ENCODE peak calls at places on chromosomes 11 and 22, in nine cellular contexts. One of them, this sample, is unnamed.

GRCh38 chr22:27991586-27992293 is 72.7 kb upstream of the PITPNB start:
- DNase-seq in astrocyte of the cerebellum: no peak
- DNase-seq in NCI-H526 treated with DMSO at 0.1 percent for 48 hours: no peak
- DNase-seq in stimulated activated CD4-positive, alpha-beta T cell treated with anti-CD3 and anti-CD28 coated beads, Interleukin-4, amount 100 ng/mL, for 1 hour: no peak
- DNase-seq in COR-L47: no peak
- DNase-seq in HuH-7.5: no peak
- DNase-seq in NCI-H345: no peak
- DNase-seq in GM06990: peak
- DNase-seq in fibroblast of the conjunctiva: no peak
- DNase-seq in this sample: no peak

GRCh38 chr11:117072517-117073218 is 25.6 kb downstream of the SIK3 start:
- DNase-seq in GM06990: no peak
- DNase-seq in astrocyte of the cerebellum: peak
- DNase-seq in NCI-H526 treated with DMSO at 0.1 percent for 48 hours: no peak
- DNase-seq in fibroblast of the conjunctiva: peak
- DNase-seq in NCI-H345: no peak
- DNase-seq in HuH-7.5: no peak
- DNase-seq in stimulated activated CD4-positive, alpha-beta T cell treated with anti-CD3 and anti-CD28 coated beads, Interleukin-4, amount 100 ng/mL, for 1 hour: no peak
- DNase-seq in COR-L47: no peak
- DNase-seq in this sample: peak

GRCh38 chr11:117875397-117876048 is 935 bp downstream of the FXYD6 start:
- DNase-seq in GM06990: no peak
- DNase-seq in fibroblast of the conjunctiva: no peak
- DNase-seq in HuH-7.5: no peak
- DNase-seq in stimulated activated CD4-positive, alpha-beta T cell treated with anti-CD3 and anti-CD28 coated beads, Interleukin-4, amount 100 ng/mL, for 1 hour: peak
- DNase-seq in astrocyte of the cerebellum: no peak
- DNase-seq in NCI-H526 treated with DMSO at 0.1 percent for 48 hours: peak
- DNase-seq in NCI-H345: peak
- DNase-seq in COR-L47: peak
- DNase-seq in this sample: no peak

GRCh38 chr11:121105063-121105480 is 4.0 kb downstream of the TECTA start:
- DNase-seq in GM06990: no peak
- DNase-seq in COR-L47: no peak
- DNase-seq in stimulated activated CD4-positive, alpha-beta T cell treated with anti-CD3 and anti-CD28 coated beads, Interleukin-4, amount 100 ng/mL, for 1 hour: no peak
- DNase-seq in NCI-H345: no peak
- DNase-seq in astrocyte of the cerebellum: no peak
- DNase-seq in NCI-H526 treated with DMSO at 0.1 percent for 48 hours: no peak
- DNase-seq in HuH-7.5: no peak
- DNase-seq in fibroblast of the conjunctiva: no peak
- DNase-seq in this sample: no peak

GRCh38 chr11:10122337-10123197 is 171.5 kb downstream of the SBF2 start:
- DNase-seq in fibroblast of the conjunctiva: no peak
- DNase-seq in GM06990: no peak
- DNase-seq in astrocyte of the cerebellum: peak
- DNase-seq in COR-L47: no peak
- DNase-seq in NCI-H345: no peak
- DNase-seq in NCI-H526 treated with DMSO at 0.1 percent for 48 hours: no peak
- DNase-seq in stimulated activated CD4-positive, alpha-beta T cell treated with anti-CD3 and anti-CD28 coated beads, Interleukin-4, amount 100 ng/mL, for 1 hour: no peak
- DNase-seq in HuH-7.5: no peak
- DNase-seq in this sample: no peak

GRCh38 chr22:35838849-35839646 is 121.4 kb downstream of the APOL5 start:
- DNase-seq in COR-L47: peak
- DNase-seq in fibroblast of the conjunctiva: peak
- DNase-seq in astrocyte of the cerebellum: peak
- DNase-seq in stimulated activated CD4-positive, alpha-beta T cell treated with anti-CD3 and anti-CD28 coated beads, Interleukin-4, amount 100 ng/mL, for 1 hour: no peak
- DNase-seq in GM06990: no peak
- DNase-seq in NCI-H526 treated with DMSO at 0.1 percent for 48 hours: no peak
- DNase-seq in NCI-H345: peak
- DNase-seq in HuH-7.5: no peak
- DNase-seq in this sample: peak

GRCh38 chr11:123682976-123683375 is 28.6 kb upstream of the SCN3B start:
- DNase-seq in astrocyte of the cerebellum: no peak
- DNase-seq in GM06990: no peak
- DNase-seq in fibroblast of the conjunctiva: no peak
- DNase-seq in HuH-7.5: no peak
- DNase-seq in COR-L47: no peak
- DNase-seq in NCI-H345: no peak
- DNase-seq in stimulated activated CD4-positive, alpha-beta T cell treated with anti-CD3 and anti-CD28 coated beads, Interleukin-4, amount 100 ng/mL, for 1 hour: no peak
- DNase-seq in NCI-H526 treated with DMSO at 0.1 percent for 48 hours: peak
- DNase-seq in this sample: no peak

GRCh38 chr11:73308963-73309960 is 1.2 kb downstream of the ARHGEF17 start:
- DNase-seq in NCI-H345: no peak
- DNase-seq in stimulated activated CD4-positive, alpha-beta T cell treated with anti-CD3 and anti-CD28 coated beads, Interleukin-4, amount 100 ng/mL, for 1 hour: no peak
- DNase-seq in fibroblast of the conjunctiva: peak
- DNase-seq in GM06990: no peak
- DNase-seq in COR-L47: no peak
- DNase-seq in astrocyte of the cerebellum: peak
- DNase-seq in NCI-H526 treated with DMSO at 0.1 percent for 48 hours: peak
- DNase-seq in HuH-7.5: peak
- DNase-seq in this sample: peak

GRCh38 chr11:116661056-116661455 is 111.7 kb downstream of the BUD13 start:
- DNase-seq in NCI-H526 treated with DMSO at 0.1 percent for 48 hours: no peak
- DNase-seq in stimulated activated CD4-positive, alpha-beta T cell treated with anti-CD3 and anti-CD28 coated beads, Interleukin-4, amount 100 ng/mL, for 1 hour: no peak
- DNase-seq in GM06990: no peak
- DNase-seq in astrocyte of the cerebellum: no peak
- DNase-seq in COR-L47: no peak
- DNase-seq in HuH-7.5: no peak
- DNase-seq in fibroblast of the conjunctiva: no peak
- DNase-seq in NCI-H345: no peak
- DNase-seq in this sample: peak

GRCh38 chr11:75492181-75492820 is 33.4 kb downstream of the GDPD5 start:
- DNase-seq in COR-L47: no peak
- DNase-seq in GM06990: peak
- DNase-seq in astrocyte of the cerebellum: no peak
- DNase-seq in HuH-7.5: no peak
- DNase-seq in NCI-H526 treated with DMSO at 0.1 percent for 48 hours: no peak
- DNase-seq in fibroblast of the conjunctiva: no peak
- DNase-seq in NCI-H345: no peak
- DNase-seq in stimulated activated CD4-positive, alpha-beta T cell treated with anti-CD3 and anti-CD28 coated beads, Interleukin-4, amount 100 ng/mL, for 1 hour: peak
- DNase-seq in this sample: peak

GRCh38 chr11:33402066-33402465 is 144.9 kb downstream of the HIPK3 start:
- DNase-seq in NCI-H526 treated with DMSO at 0.1 percent for 48 hours: no peak
- DNase-seq in GM06990: no peak
- DNase-seq in COR-L47: no peak
- DNase-seq in astrocyte of the cerebellum: no peak
- DNase-seq in NCI-H345: no peak
- DNase-seq in fibroblast of the conjunctiva: no peak
- DNase-seq in stimulated activated CD4-positive, alpha-beta T cell treated with anti-CD3 and anti-CD28 coated beads, Interleukin-4, amount 100 ng/mL, for 1 hour: no peak
- DNase-seq in HuH-7.5: no peak
- DNase-seq in this sample: no peak

GRCh38 chr11:57205046-57205671 is 23.4 kb downstream of the LRRC55 start:
- DNase-seq in NCI-H526 treated with DMSO at 0.1 percent for 48 hours: no peak
- DNase-seq in HuH-7.5: no peak
- DNase-seq in stimulated activated CD4-positive, alpha-beta T cell treated with anti-CD3 and anti-CD28 coated beads, Interleukin-4, amount 100 ng/mL, for 1 hour: no peak
- DNase-seq in COR-L47: no peak
- DNase-seq in fibroblast of the conjunctiva: peak
- DNase-seq in GM06990: no peak
- DNase-seq in NCI-H345: no peak
- DNase-seq in astrocyte of the cerebellum: peak
- DNase-seq in this sample: no peak

GRCh38 chr11:61349189-61349751 is 12.4 kb downstream of the CYB561A3 start:
- DNase-seq in COR-L47: no peak
- DNase-seq in NCI-H526 treated with DMSO at 0.1 percent for 48 hours: no peak
- DNase-seq in HuH-7.5: no peak
- DNase-seq in GM06990: no peak
- DNase-seq in astrocyte of the cerebellum: no peak
- DNase-seq in fibroblast of the conjunctiva: no peak
- DNase-seq in NCI-H345: no peak
- DNase-seq in stimulated activated CD4-positive, alpha-beta T cell treated with anti-CD3 and anti-CD28 coated beads, Interleukin-4, amount 100 ng/mL, for 1 hour: no peak
- DNase-seq in this sample: no peak

GRCh38 chr11:122642971-122643370 is 12.6 kb upstream of the UBASH3B start:
- DNase-seq in astrocyte of the cerebellum: no peak
- DNase-seq in NCI-H345: no peak
- DNase-seq in HuH-7.5: no peak
- DNase-seq in fibroblast of the conjunctiva: no peak
- DNase-seq in GM06990: no peak
- DNase-seq in stimulated activated CD4-positive, alpha-beta T cell treated with anti-CD3 and anti-CD28 coated beads, Interleukin-4, amount 100 ng/mL, for 1 hour: no peak
- DNase-seq in NCI-H526 treated with DMSO at 0.1 percent for 48 hours: no peak
- DNase-seq in COR-L47: no peak
- DNase-seq in this sample: no peak